ENCODE peak calls at places on chromosomes 4 and X, in nine cellular contexts. J is fibroblast of lung, Z is heart right ventricle, A is breast epithelium, W is mesendoderm, Y is IMR-90, M is neuronal stem cell, O is mammary epithelial cell, F is GM23248. T is an unnamed sample.

GRCh38 chr4:4325321-4325720 is 35.3 kb downstream of the ZBTB49 start:
- DNase-seq in J (no peak), Z (no peak), A (no peak), W (no peak), Y (no peak), M (no peak), O (no peak), F (no peak), T (no peak)

GRCh38 chrX:131199086-131199485 is 90.0 kb downstream of the IGSF1 start:
- DNase-seq in J (no peak), Z (no peak), A (no peak), W (no peak), Y (no peak), M (no peak), O (no peak), F (no peak), T (no peak)

GRCh38 chrX:108001218-108001814 is 19.1 kb upstream of the TEX13B start:
- DNase-seq in J (peak; percentile 26), Z (no peak), A (no peak), W (peak; percentile 39), Y (peak; percentile 36), M (no peak), O (peak; percentile 14), F (peak; percentile 38), T (peak; percentile 34)

GRCh38 chrX:74179071-74179470 is 124.9 kb upstream of the ZCCHC13 start:
- DNase-seq in J (peak; percentile 71), Z (no peak), A (no peak), W (no peak), Y (peak; percentile 68), M (no peak), O (no peak), F (peak; percentile 39), T (peak; percentile 69)

GRCh38 chr4:175412161-175412560 is 399.9 kb downstream of the GPM6A start:
- DNase-seq in J (peak; percentile 72), Z (no peak), A (no peak), W (no peak), Y (peak; percentile 64), M (no peak), O (peak; percentile 65), F (peak; percentile 80), T (no peak)

GRCh38 chr4:5710962-5711478 is at the start of gene EVC:
- DNase-seq in J (peak; percentile 81), Z (peak; percentile 85), A (peak; percentile 75), W (peak; percentile 89), Y (peak; percentile 74), M (peak; percentile 58), O (peak; percentile 58), F (peak; percentile 90), T (no peak)

GRCh38 chr4:8385611-8386010 is 54.9 kb downstream of the ACOX3 start:
- DNase-seq in J (no peak), Z (no peak), A (no peak), W (no peak), Y (no peak), M (no peak), O (no peak), F (no peak), T (no peak)

GRCh38 chrX:32998776-32999175 is 212.6 kb downstream of the DMD start:
- DNase-seq in J (no peak), Z (no peak), A (no peak), W (no peak), Y (no peak), M (no peak), O (no peak), F (no peak), T (no peak)

GRCh38 chr4:89703831-89704230 is 133.1 kb downstream of the SNCA start:
- DNase-seq in J (no peak), Z (no peak), A (no peak), W (no peak), Y (no peak), M (no peak), O (no peak), F (peak; percentile 19), T (no peak)

GRCh38 chrX:143854006-143854405 is 29.9 kb upstream of the UBE2NL start:
- DNase-seq in J (peak; percentile 61), Z (no peak), A (no peak), W (no peak), Y (peak; percentile 11), M (no peak), O (peak; percentile 45), F (peak; percentile 63), T (no peak)

GRCh38 chr4:130131536-130131935 is 1035.6 kb downstream of the C4orf33 start:
- DNase-seq in J (no peak), Z (no peak), A (no peak), W (no peak), Y (no peak), M (no peak), O (no peak), F (no peak), T (no peak)

GRCh38 chrX:37757082-37757481 is 22.8 kb upstream of the CYBB start:
- DNase-seq in J (no peak), Z (no peak), A (no peak), W (no peak), Y (no peak), M (no peak), O (no peak), F (no peak), T (no peak)

GRCh38 chrX:37754518-37754917 is 25.3 kb upstream of the CYBB start:
- DNase-seq in J (no peak), Z (no peak), A (no peak), W (no peak), Y (no peak), M (no peak), O (no peak), F (no peak), T (no peak)

GRCh38 chrX:37755073-37755472 is 24.8 kb upstream of the CYBB start:
- DNase-seq in J (no peak), Z (peak; percentile 3), A (no peak), W (no peak), Y (no peak), M (no peak), O (no peak), F (no peak), T (peak; percentile 29)

GRCh38 chrX:37752941-37753340 is 26.9 kb upstream of the CYBB start:
- DNase-seq in J (no peak), Z (no peak), A (no peak), W (no peak), Y (no peak), M (no peak), O (no peak), F (no peak), T (no peak)

DNA sequence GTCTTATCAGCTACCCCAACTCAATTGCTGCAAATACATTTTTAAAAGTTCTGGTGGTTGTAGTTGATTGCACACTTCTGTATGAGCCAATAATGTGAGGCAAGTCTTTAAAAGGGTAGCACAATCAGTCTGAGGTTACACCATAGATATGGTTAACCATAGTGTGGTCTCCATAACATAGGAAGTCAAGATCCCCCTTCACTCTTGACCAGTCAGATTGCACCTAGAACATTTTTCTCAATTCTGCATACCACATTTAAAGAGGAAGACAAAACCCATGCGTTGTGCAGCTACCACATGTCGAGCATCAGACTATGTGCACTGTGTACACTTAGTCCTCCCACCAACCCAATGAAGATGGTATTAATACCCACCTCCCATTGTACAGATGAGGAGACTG is 26.5 kb upstream of the CYBB start:
- DNase-seq in J (no peak), Z (no peak), A (no peak), W (no peak), Y (no peak), M (no peak), O (no peak), F (no peak), T (peak; percentile 25)
- H3K4me1 ChIP-seq in J (no peaks in the 10 kb centered on the region), Z (no peaks in the 10 kb centered on the region), A (no peaks in the 10 kb centered on the region), W (no peaks in the 10 kb centered on the region), Y (no peaks in the 10 kb centered on the region), M (no peaks in the 10 kb centered on the region), O (no peaks in the 10 kb centered on the region), F (no peaks in the 10 kb centered on the region), T (no peaks in the 10 kb centered on the region)

GRCh38 chr4:54090804-54091623 is 8.9 kb upstream of the GSX2 start:
- DNase-seq in J (peak; percentile 39), Z (no peak), A (no peak), W (no peak), Y (peak; percentile 33), M (no peak), O (peak; percentile 32), F (peak; percentile 80), T (peak; percentile 21)

GRCh38 chr4:54091637-54092404 is 8.1 kb upstream of the GSX2 start:
- DNase-seq in J (peak; percentile 62), Z (peak; percentile 80), A (no peak), W (no peak), Y (peak; percentile 70), M (no peak), O (peak; percentile 53), F (peak; percentile 85), T (peak; percentile 88)

GRCh38 chr4:54093609-54094240 is 6.2 kb upstream of the GSX2 start:
- DNase-seq in J (no peak), Z (no peak), A (no peak), W (peak; percentile 59), Y (no peak), M (no peak), O (no peak), F (no peak), T (no peak)

GRCh38 chr4:54092800-54093608 is 7.0 kb upstream of the GSX2 start:
- DNase-seq in J (no peak), Z (no peak), A (no peak), W (no peak), Y (no peak), M (no peak), O (no peak), F (no peak), T (no peak)

GRCh38 chr4:54092405-54092759 is 7.6 kb upstream of the GSX2 start:
- DNase-seq in J (no peak), Z (no peak), A (no peak), W (no peak), Y (no peak), M (no peak), O (no peak), F (no peak), T (no peak)
- H3K4me3 ChIP-seq in J (peak overlapping the region; percentile 57), Z (peak overlapping the region; percentile 44), A (peak overlapping the region; percentile 42), W (no peak overlapping the region), Y (peak overlapping the region; percentile 49), M (peak overlapping the region; percentile 71), O (peak overlapping the region; percentile 68), F (peak overlapping the region; percentile 90), T (peak overlapping the region; percentile 24)

GRCh38 chr4:144578681-144579080 is 67.3 kb upstream of the HHIP start:
- DNase-seq in J (peak; percentile 68), Z (no peak), A (no peak), W (no peak), Y (peak; percentile 35), M (no peak), O (no peak), F (peak; percentile 46), T (no peak)
- H3K4me1 ChIP-seq in J (no peaks in the 10 kb centered on the region), Z (no peaks in the 10 kb centered on the region), A (no peaks in the 10 kb centered on the region), W (no peaks in the 10 kb centered on the region), Y (peaks cover 4% of the 10 kb centered on the region), M (no peaks in the 10 kb centered on the region), O (peaks cover 44% of the 10 kb centered on the region), F (peaks cover 49% of the 10 kb centered on the region), T (no peaks in the 10 kb centered on the region)

DNA sequence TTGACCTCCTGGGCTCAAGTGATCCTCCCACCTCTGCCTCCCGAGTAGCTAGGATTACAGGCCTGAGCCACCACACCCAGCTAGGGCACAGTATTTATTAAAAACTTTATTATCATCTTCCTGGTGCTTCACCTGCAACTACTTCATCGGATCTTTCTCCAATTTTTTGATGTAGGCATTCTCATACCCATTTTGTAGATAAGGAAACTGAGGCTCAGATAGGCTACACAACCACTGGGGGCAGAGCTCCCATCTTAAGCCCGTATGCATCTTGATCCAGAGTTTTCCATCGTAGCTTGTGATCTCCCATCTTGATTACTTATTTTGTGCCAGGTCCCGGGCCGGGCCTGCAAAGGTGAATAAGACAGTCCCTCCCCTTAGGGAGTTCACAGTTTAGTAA is 68.1 kb upstream of the BCOR start:
- DNase-seq in J (no peak), Z (no peak), A (no peak), W (no peak), Y (no peak), M (no peak), O (no peak), F (no peak), T (no peak)
- H3K4me3 ChIP-seq in J (no peak overlapping the region), Z (no peak overlapping the region), A (no peak overlapping the region), W (no peak overlapping the region), Y (no peak overlapping the region), M (no peak overlapping the region), O (no peak overlapping the region), F (no peak overlapping the region), T (no peak overlapping the region)

T was measured in small intestine.